ENCODE peak calls at places on chromosomes 6 and 20, in six cellular contexts. One of them, this sample, is unnamed.

GRCh38 chr6:112717401-112717800 is 370.3 kb downstream of the RFPL4B start:
- DNase-seq in kidney tubule cell: no peak
- DNase-seq in endothelial cell: no peak
- DNase-seq in stimulated activated CD8-positive, alpha-beta memory T cell treated with anti-CD3 and anti-CD28 coated beads, Interleukin-12 subunit alpha, Interleukin-12 subunit beta, amount 100 ng/mL, for 1 hour: no peak
- DNase-seq in GM23248: peak
- DNase-seq in renal cortical epithelial cell: peak
- DNase-seq in this sample: no peak

GRCh38 chr20:32639284-32639683 is 34.5 kb downstream of the C20orf203 start:
- DNase-seq in kidney tubule cell: no peak
- DNase-seq in endothelial cell: no peak
- DNase-seq in stimulated activated CD8-positive, alpha-beta memory T cell treated with anti-CD3 and anti-CD28 coated beads, Interleukin-12 subunit alpha, Interleukin-12 subunit beta, amount 100 ng/mL, for 1 hour: no peak
- DNase-seq in GM23248: no peak
- DNase-seq in renal cortical epithelial cell: no peak
- DNase-seq in this sample: no peak

GRCh38 chr20:309841-310644 is 12.7 kb downstream of the ZCCHC3 start:
- DNase-seq in kidney tubule cell: peak
- DNase-seq in endothelial cell: peak
- DNase-seq in stimulated activated CD8-positive, alpha-beta memory T cell treated with anti-CD3 and anti-CD28 coated beads, Interleukin-12 subunit alpha, Interleukin-12 subunit beta, amount 100 ng/mL, for 1 hour: peak
- DNase-seq in GM23248: peak
- DNase-seq in renal cortical epithelial cell: peak
- DNase-seq in this sample: peak

GRCh38 chr6:5338177-5338960 is 77.1 kb downstream of the FARS2 start:
- DNase-seq in kidney tubule cell: no peak
- DNase-seq in endothelial cell: no peak
- DNase-seq in stimulated activated CD8-positive, alpha-beta memory T cell treated with anti-CD3 and anti-CD28 coated beads, Interleukin-12 subunit alpha, Interleukin-12 subunit beta, amount 100 ng/mL, for 1 hour: no peak
- DNase-seq in GM23248: no peak
- DNase-seq in renal cortical epithelial cell: no peak
- DNase-seq in this sample: no peak

GRCh38 chr6:7391244-7391643 is 1.6 kb downstream of the RIOK1 start:
- DNase-seq in kidney tubule cell: no peak
- DNase-seq in endothelial cell: no peak
- DNase-seq in stimulated activated CD8-positive, alpha-beta memory T cell treated with anti-CD3 and anti-CD28 coated beads, Interleukin-12 subunit alpha, Interleukin-12 subunit beta, amount 100 ng/mL, for 1 hour: no peak
- DNase-seq in GM23248: peak
- DNase-seq in renal cortical epithelial cell: no peak
- DNase-seq in this sample: no peak

GRCh38 chr6:1507251-1507650 is 102.5 kb upstream of the FOXC1 start:
- DNase-seq in kidney tubule cell: no peak
- DNase-seq in endothelial cell: no peak
- DNase-seq in stimulated activated CD8-positive, alpha-beta memory T cell treated with anti-CD3 and anti-CD28 coated beads, Interleukin-12 subunit alpha, Interleukin-12 subunit beta, amount 100 ng/mL, for 1 hour: no peak
- DNase-seq in GM23248: no peak
- DNase-seq in renal cortical epithelial cell: no peak
- DNase-seq in this sample: no peak

GRCh38 chr6:83615025-83615999 is 93.6 kb downstream of the SNAP91 start:
- DNase-seq in kidney tubule cell: peak
- DNase-seq in endothelial cell: peak
- DNase-seq in stimulated activated CD8-positive, alpha-beta memory T cell treated with anti-CD3 and anti-CD28 coated beads, Interleukin-12 subunit alpha, Interleukin-12 subunit beta, amount 100 ng/mL, for 1 hour: no peak
- DNase-seq in GM23248: peak
- DNase-seq in renal cortical epithelial cell: peak
- DNase-seq in this sample: no peak

GRCh38 chr20:51042064-51042463 is 19.2 kb upstream of the KCNG1 start:
- DNase-seq in kidney tubule cell: peak
- DNase-seq in endothelial cell: no peak
- DNase-seq in stimulated activated CD8-positive, alpha-beta memory T cell treated with anti-CD3 and anti-CD28 coated beads, Interleukin-12 subunit alpha, Interleukin-12 subunit beta, amount 100 ng/mL, for 1 hour: no peak
- DNase-seq in GM23248: peak
- DNase-seq in renal cortical epithelial cell: no peak
- DNase-seq in this sample: no peak

GRCh38 chr6:106102034-106102433 is 15.9 kb downstream of the PRDM1 start:
- DNase-seq in kidney tubule cell: no peak
- DNase-seq in endothelial cell: no peak
- DNase-seq in stimulated activated CD8-positive, alpha-beta memory T cell treated with anti-CD3 and anti-CD28 coated beads, Interleukin-12 subunit alpha, Interleukin-12 subunit beta, amount 100 ng/mL, for 1 hour: no peak
- DNase-seq in GM23248: no peak
- DNase-seq in renal cortical epithelial cell: no peak
- DNase-seq in this sample: no peak

GRCh38 chr6:75612921-75613534 is 11.3 kb downstream of the SENP6 start:
- DNase-seq in kidney tubule cell: no peak
- DNase-seq in endothelial cell: no peak
- DNase-seq in stimulated activated CD8-positive, alpha-beta memory T cell treated with anti-CD3 and anti-CD28 coated beads, Interleukin-12 subunit alpha, Interleukin-12 subunit beta, amount 100 ng/mL, for 1 hour: no peak
- DNase-seq in GM23248: peak
- DNase-seq in renal cortical epithelial cell: no peak
- DNase-seq in this sample: no peak

GRCh38 chr6:131116755-131117360 is 18.4 kb upstream of the AKAP7 start:
- DNase-seq in kidney tubule cell: peak
- DNase-seq in endothelial cell: peak
- DNase-seq in stimulated activated CD8-positive, alpha-beta memory T cell treated with anti-CD3 and anti-CD28 coated beads, Interleukin-12 subunit alpha, Interleukin-12 subunit beta, amount 100 ng/mL, for 1 hour: no peak
- DNase-seq in GM23248: peak
- DNase-seq in renal cortical epithelial cell: peak
- DNase-seq in this sample: peak

GRCh38 chr6:123625697-123626096 is 11.1 kb downstream of the TRDN start:
- DNase-seq in kidney tubule cell: no peak
- DNase-seq in endothelial cell: no peak
- DNase-seq in stimulated activated CD8-positive, alpha-beta memory T cell treated with anti-CD3 and anti-CD28 coated beads, Interleukin-12 subunit alpha, Interleukin-12 subunit beta, amount 100 ng/mL, for 1 hour: no peak
- DNase-seq in GM23248: no peak
- DNase-seq in renal cortical epithelial cell: no peak
- DNase-seq in this sample: no peak

GRCh38 chr6:96246563-96246962 is 230.8 kb downstream of the FUT9 start:
- DNase-seq in kidney tubule cell: no peak
- DNase-seq in endothelial cell: no peak
- DNase-seq in stimulated activated CD8-positive, alpha-beta memory T cell treated with anti-CD3 and anti-CD28 coated beads, Interleukin-12 subunit alpha, Interleukin-12 subunit beta, amount 100 ng/mL, for 1 hour: no peak
- DNase-seq in GM23248: no peak
- DNase-seq in renal cortical epithelial cell: no peak
- DNase-seq in this sample: no peak

GRCh38 chr6:19578489-19578888 is 258.7 kb upstream of the ID4 start:
- DNase-seq in kidney tubule cell: no peak
- DNase-seq in endothelial cell: no peak
- DNase-seq in stimulated activated CD8-positive, alpha-beta memory T cell treated with anti-CD3 and anti-CD28 coated beads, Interleukin-12 subunit alpha, Interleukin-12 subunit beta, amount 100 ng/mL, for 1 hour: no peak
- DNase-seq in GM23248: peak
- DNase-seq in renal cortical epithelial cell: no peak
- DNase-seq in this sample: no peak

GRCh38 chr6:2464641-2465040 is 219.2 kb upstream of the GMDS start:
- DNase-seq in kidney tubule cell: no peak
- DNase-seq in endothelial cell: no peak
- DNase-seq in stimulated activated CD8-positive, alpha-beta memory T cell treated with anti-CD3 and anti-CD28 coated beads, Interleukin-12 subunit alpha, Interleukin-12 subunit beta, amount 100 ng/mL, for 1 hour: no peak
- DNase-seq in GM23248: no peak
- DNase-seq in renal cortical epithelial cell: no peak
- DNase-seq in this sample: no peak

GRCh38 chr20:46230811-46231282 is 77.5 kb downstream of the CDH22 start:
- DNase-seq in kidney tubule cell: peak
- DNase-seq in endothelial cell: peak
- DNase-seq in stimulated activated CD8-positive, alpha-beta memory T cell treated with anti-CD3 and anti-CD28 coated beads, Interleukin-12 subunit alpha, Interleukin-12 subunit beta, amount 100 ng/mL, for 1 hour: no peak
- DNase-seq in GM23248: peak
- DNase-seq in renal cortical epithelial cell: peak
- DNase-seq in this sample: no peak

GRCh38 chr20:57001126-57001767 is 265.2 kb downstream of the BMP7 start:
- DNase-seq in kidney tubule cell: no peak
- DNase-seq in endothelial cell: no peak
- DNase-seq in stimulated activated CD8-positive, alpha-beta memory T cell treated with anti-CD3 and anti-CD28 coated beads, Interleukin-12 subunit alpha, Interleukin-12 subunit beta, amount 100 ng/mL, for 1 hour: no peak
- DNase-seq in GM23248: no peak
- DNase-seq in renal cortical epithelial cell: no peak
- DNase-seq in this sample: no peak

GRCh38 chr20:23094927-23095326 is 8.8 kb upstream of the CD93 start:
- DNase-seq in kidney tubule cell: peak
- DNase-seq in endothelial cell: no peak
- DNase-seq in stimulated activated CD8-positive, alpha-beta memory T cell treated with anti-CD3 and anti-CD28 coated beads, Interleukin-12 subunit alpha, Interleukin-12 subunit beta, amount 100 ng/mL, for 1 hour: no peak
- DNase-seq in GM23248: no peak
- DNase-seq in renal cortical epithelial cell: no peak
- DNase-seq in this sample: no peak

GRCh38 chr6:132568611-132569010 is 1.5 kb upstream of the TAAR6 start:
- DNase-seq in kidney tubule cell: no peak
- DNase-seq in endothelial cell: no peak
- DNase-seq in stimulated activated CD8-positive, alpha-beta memory T cell treated with anti-CD3 and anti-CD28 coated beads, Interleukin-12 subunit alpha, Interleukin-12 subunit beta, amount 100 ng/mL, for 1 hour: no peak
- DNase-seq in GM23248: no peak
- DNase-seq in renal cortical epithelial cell: no peak
- DNase-seq in this sample: no peak

GRCh38 chr6:40962241-40962640 is 76.8 kb downstream of the UNC5CL start:
- DNase-seq in kidney tubule cell: peak
- DNase-seq in endothelial cell: no peak
- DNase-seq in stimulated activated CD8-positive, alpha-beta memory T cell treated with anti-CD3 and anti-CD28 coated beads, Interleukin-12 subunit alpha, Interleukin-12 subunit beta, amount 100 ng/mL, for 1 hour: no peak
- DNase-seq in GM23248: peak
- DNase-seq in renal cortical epithelial cell: peak
- DNase-seq in this sample: peak

GRCh38 chr6:168195712-168196111 is 116.7 kb upstream of the FRMD1 start:
- DNase-seq in kidney tubule cell: no peak
- DNase-seq in endothelial cell: no peak
- DNase-seq in stimulated activated CD8-positive, alpha-beta memory T cell treated with anti-CD3 and anti-CD28 coated beads, Interleukin-12 subunit alpha, Interleukin-12 subunit beta, amount 100 ng/mL, for 1 hour: no peak
- DNase-seq in GM23248: no peak
- DNase-seq in renal cortical epithelial cell: no peak
- DNase-seq in this sample: no peak

GRCh38 chr6:98894810-98895209 is 52.9 kb downstream of the FBXL4 start:
- DNase-seq in kidney tubule cell: peak
- DNase-seq in endothelial cell: no peak
- DNase-seq in stimulated activated CD8-positive, alpha-beta memory T cell treated with anti-CD3 and anti-CD28 coated beads, Interleukin-12 subunit alpha, Interleukin-12 subunit beta, amount 100 ng/mL, for 1 hour: no peak
- DNase-seq in GM23248: peak
- DNase-seq in renal cortical epithelial cell: peak
- DNase-seq in this sample: no peak

GRCh38 chr20:45229264-45230056 is 8.3 kb downstream of the SEMG2 start:
- DNase-seq in kidney tubule cell: peak
- DNase-seq in endothelial cell: peak
- DNase-seq in stimulated activated CD8-positive, alpha-beta memory T cell treated with anti-CD3 and anti-CD28 coated beads, Interleukin-12 subunit alpha, Interleukin-12 subunit beta, amount 100 ng/mL, for 1 hour: no peak
- DNase-seq in GM23248: peak
- DNase-seq in renal cortical epithelial cell: no peak
- DNase-seq in this sample: peak

GRCh38 chr6:6556738-6557503 is 31.6 kb upstream of the LY86 start:
- DNase-seq in kidney tubule cell: peak
- DNase-seq in endothelial cell: peak
- DNase-seq in stimulated activated CD8-positive, alpha-beta memory T cell treated with anti-CD3 and anti-CD28 coated beads, Interleukin-12 subunit alpha, Interleukin-12 subunit beta, amount 100 ng/mL, for 1 hour: no peak
- DNase-seq in GM23248: peak
- DNase-seq in renal cortical epithelial cell: peak
- DNase-seq in this sample: peak

GRCh38 chr20:63027425-63028389 is 20.9 kb upstream of the BHLHE23 start:
- DNase-seq in kidney tubule cell: peak
- DNase-seq in endothelial cell: no peak
- DNase-seq in stimulated activated CD8-positive, alpha-beta memory T cell treated with anti-CD3 and anti-CD28 coated beads, Interleukin-12 subunit alpha, Interleukin-12 subunit beta, amount 100 ng/mL, for 1 hour: no peak
- DNase-seq in GM23248: peak
- DNase-seq in renal cortical epithelial cell: no peak
- DNase-seq in this sample: no peak

This sample was measured in HL-60.